ENCODE peak calls at places on chromosomes 16 and 17, in four cellular contexts. K is GM12891, J is RPMI7951, I is NCI-H524 treated with DMSO at 0.1 percent for 48 hours. H is an unnamed sample.

GRCh38 chr17:78706271-78706915 is 75.7 kb downstream of the CYTH1 start:
- DNase-seq in J (peak; percentile 15), K (no peak), I (peak; percentile 38), H (no peak)

GRCh38 chr17:47941246-47941997 is at the start of gene PNPO:
- DNase-seq in J (peak; percentile 97), I (peak; percentile 98), K (peak; percentile 92), H (peak; percentile 99)

GRCh38 chr16:49524578-49525315 is 151.1 kb downstream of the C16orf78 start:
- DNase-seq in I (peak; percentile 91), J (no peak), K (no peak), H (no peak)

GRCh38 chr17:79938696-79939435 is 96.8 kb downstream of the TBC1D16 start:
- DNase-seq in I (no peak), J (no peak), K (no peak), H (no peak)

GRCh38 chr17:57418463-57419246 is 162.3 kb downstream of the MSI2 start:
- DNase-seq in J (no peak), K (no peak), I (no peak), H (no peak)

GRCh38 chr16:86421995-86422394 is 88.3 kb upstream of the FOXF1 start:
- DNase-seq in I (no peak), K (no peak), J (no peak), H (no peak)

GRCh38 chr16:84985079-84986065 is 26.0 kb downstream of the ZDHHC7 start:
- DNase-seq in I (no peak), K (no peak), J (peak; percentile 85), H (peak; percentile 67)

GRCh38 chr16:19431636-19432340 is 14.1 kb downstream of the TMC5 start:
- DNase-seq in K (no peak), J (no peak), I (no peak), H (peak; percentile 90)

GRCh38 chr17:74737299-74738050 is 419 bp downstream of the RAB37 start:
- DNase-seq in J (no peak), K (no peak), I (peak; percentile 81), H (no peak)

GRCh38 chr16:28863929-28864886 is 565 bp downstream of the SH2B1 start:
- DNase-seq in I (no peak), J (peak; percentile 33), K (no peak), H (peak; percentile 62)

GRCh38 chr17:330993-331701 is 21.5 kb downstream of the RPH3AL start:
- DNase-seq in I (no peak), J (peak; percentile 62), K (no peak), H (no peak)

GRCh38 chr16:82043680-82044584 is 8.9 kb downstream of the HSD17B2 start:
- DNase-seq in J (peak; percentile 98), K (no peak), I (no peak), H (no peak)

GRCh38 chr16:4836727-4837126 is 10.4 kb downstream of the GLYR1 start:
- DNase-seq in I (no peak), K (no peak), J (no peak), H (no peak)

GRCh38 chr17:1486802-1487695 is 5.4 kb downstream of the MYO1C start:
- DNase-seq in J (peak; percentile 26), I (no peak), K (peak; percentile 69), H (peak; percentile 64)

GRCh38 chr17:39863918-39864746 is at the start of gene IKZF3:
- DNase-seq in J (peak; percentile 32), K (no peak), I (no peak), H (peak; percentile 53)

GRCh38 chr17:76360461-76360860 is 6.7 kb upstream of the PRPSAP1 start:
- DNase-seq in I (no peak), J (no peak), K (no peak), H (no peak)

GRCh38 chr17:66727634-66728570 is 107.0 kb upstream of the CACNG5 start:
- DNase-seq in K (peak; percentile 53), J (peak; percentile 14), I (peak; percentile 24), H (peak; percentile 36)

GRCh38 chr16:78768723-78769122 is 669.3 kb downstream of the WWOX start:
- DNase-seq in I (no peak), K (no peak), J (no peak), H (no peak)

GRCh38 chr17:16935786-16936185 is 36.1 kb downstream of the TNFRSF13B start:
- DNase-seq in I (no peak), K (no peak), J (no peak), H (no peak)

GRCh38 chr17:17545031-17545820 is 46.3 kb downstream of the PEMT start:
- DNase-seq in J (peak; percentile 4), I (no peak), K (no peak), H (peak; percentile 73)

GRCh38 chr17:28368915-28369683 is 1.0 kb downstream of the VTN start:
- DNase-seq in I (no peak), K (no peak), J (no peak), H (no peak)

GRCh38 chr17:81136366-81136765 is 28.9 kb upstream of the PVALEF start:
- DNase-seq in K (no peak), I (no peak), J (no peak), H (no peak)

GRCh38 chr16:71479420-71479819 is 9.7 kb downstream of the ZNF19 start:
- DNase-seq in J (peak; percentile 45), K (no peak), I (no peak), H (no peak)

GRCh38 chr16:27778171-27778925 is 228.4 kb downstream of the KATNIP start:
- DNase-seq in I (no peak), K (no peak), J (no peak), H (no peak)

GRCh38 chr16:81581107-81581506 is 136.5 kb downstream of the CMIP start:
- DNase-seq in I (no peak), K (no peak), J (no peak), H (no peak)

GRCh38 chr17:227581-228222 is 46.3 kb upstream of the DOC2B start:
- DNase-seq in I (no peak), J (no peak), K (no peak), H (no peak)

GRCh38 chr16:87806608-87807546 is 41.1 kb upstream of the KLHDC4 start:
- DNase-seq in J (peak; percentile 90), K (no peak), I (peak; percentile 22), H (peak; percentile 86)

GRCh38 chr16:51637744-51638100 is 486.7 kb upstream of the SALL1 start:
- DNase-seq in K (no peak), J (peak; percentile 84), I (peak; percentile 56), H (no peak)

GRCh38 chr17:19321481-19322128 is 40.9 kb downstream of the B9D1 start:
- DNase-seq in I (no peak), J (no peak), K (no peak), H (no peak)

GRCh38 chr17:2595200-2595599 is 1.7 kb downstream of the PAFAH1B1 start:
- DNase-seq in I (no peak), J (no peak), K (no peak), H (no peak)